ENCODE peak calls at places on chromosomes 11 and 22, in eight cellular contexts. D is IMR-90, L is breast epithelium, R is suprapubic skin, S is adrenal gland, B is endothelial cell of umbilical vein, F is transverse colon, X is upper lobe of left lung. J is an unnamed sample.

GRCh38 chr11:59802639-59803176 is 7.9 kb downstream of the MRPL16 start:
- DNase-seq in D (peak; percentile 58), L (no peak), R (no peak), S (peak; percentile 63), B (peak; percentile 79), F (no peak), X (no peak), J (no peak)

GRCh38 chr11:113894421-113894996 is 10.1 kb upstream of the HTR3B start:
- DNase-seq in D (no peak), L (no peak), R (no peak), S (no peak), B (no peak), F (no peak), X (no peak), J (no peak)

GRCh38 chr22:38762607-38763006 is 6.8 kb upstream of the SUN2 start:
- DNase-seq in D (no peak), L (no peak), R (no peak), S (no peak), B (no peak), F (no peak), X (no peak), J (no peak)

GRCh38 chr22:38973289-38974169 is 8.6 kb upstream of the APOBEC3B start:
- DNase-seq in D (peak; percentile 17), L (no peak), R (no peak), S (peak; percentile 53), B (peak; percentile 46), F (peak; percentile 60), X (no peak), J (peak; percentile 40)

GRCh38 chr11:19769820-19770219 is 57.2 kb downstream of the NAV2 start:
- DNase-seq in D (peak; percentile 66), L (no peak), R (no peak), S (no peak), B (no peak), F (no peak), X (no peak), J (no peak)

GRCh38 chr11:17683378-17684161 is 35.8 kb upstream of the MYOD1 start:
- DNase-seq in D (peak; percentile 66), L (no peak), R (no peak), S (no peak), B (peak; percentile 72), F (no peak), X (no peak), J (no peak)

GRCh38 chr11:72524711-72525110 is 90.4 kb upstream of the CLPB start:
- DNase-seq in D (peak; percentile 27), L (no peak), R (no peak), S (peak; percentile 59), B (no peak), F (no peak), X (no peak), J (no peak)

GRCh38 chr11:36213050-36213840 is 76.0 kb downstream of the COMMD9 start:
- DNase-seq in D (no peak), L (no peak), R (no peak), S (no peak), B (no peak), F (no peak), X (peak; percentile 20), J (no peak)

GRCh38 chr22:50469377-50470305 is 5.2 kb downstream of the SBF1 start:
- DNase-seq in D (peak; percentile 13), L (peak; percentile 67), R (no peak), S (peak; percentile 58), B (no peak), F (peak; percentile 95), X (peak; percentile 89), J (peak; percentile 13)

GRCh38 chr11:65883786-65884715 is 4.2 kb downstream of the FIBP start:
- DNase-seq in D (no peak), L (no peak), R (peak; percentile 62), S (no peak), B (no peak), F (peak; percentile 8), X (peak; percentile 56), J (no peak)

GRCh38 chr22:49600891-49601431 is 226.7 kb downstream of the BRD1 start:
- DNase-seq in D (no peak), L (no peak), R (no peak), S (no peak), B (no peak), F (no peak), X (no peak), J (no peak)

GRCh38 chr11:37952035-37952434 is 1354.0 kb upstream of the RAG2 start:
- DNase-seq in D (no peak), L (no peak), R (no peak), S (no peak), B (no peak), F (no peak), X (no peak), J (no peak)

GRCh38 chr11:359181-359714 is 10.1 kb upstream of the B4GALNT4 start:
- DNase-seq in D (no peak), L (no peak), R (no peak), S (no peak), B (no peak), F (no peak), X (no peak), J (no peak)

GRCh38 chr11:30015725-30016449 is 943 bp downstream of the KCNA4 start:
- DNase-seq in D (no peak), L (no peak), R (no peak), S (no peak), B (no peak), F (no peak), X (peak; percentile 45), J (no peak)

GRCh38 chr11:57360991-57361390 is 20.0 kb downstream of the PRG3 start:
- DNase-seq in D (no peak), L (no peak), R (no peak), S (no peak), B (no peak), F (no peak), X (no peak), J (no peak)

GRCh38 chr11:25860677-25861445 is 471.1 kb upstream of the ANO3 start:
- DNase-seq in D (peak; percentile 15), L (no peak), R (no peak), S (no peak), B (peak; percentile 73), F (no peak), X (no peak), J (no peak)

GRCh38 chr11:70519117-70519516 is 120.8 kb downstream of the CTTN start:
- DNase-seq in D (no peak), L (no peak), R (no peak), S (no peak), B (no peak), F (no peak), X (no peak), J (no peak)

GRCh38 chr11:1825785-1826451 is 8.9 kb upstream of the SYT8 start:
- DNase-seq in D (no peak), L (no peak), R (no peak), S (no peak), B (no peak), F (no peak), X (peak; percentile 75), J (no peak)

GRCh38 chr11:1827095-1827797 is 7.5 kb upstream of the SYT8 start:
- DNase-seq in D (peak; percentile 65), L (peak; percentile 95), R (peak; percentile 65), S (peak; percentile 43), B (peak; percentile 41), F (peak; percentile 71), X (peak; percentile 82), J (peak; percentile 59)

GRCh38 chr11:1825039-1825740 is 9.6 kb upstream of the SYT8 start:
- DNase-seq in D (no peak), L (no peak), R (peak; percentile 60), S (peak; percentile 24), B (no peak), F (peak; percentile 62), X (peak; percentile 90), J (no peak)

GRCh38 chr11:1827931-1828330 is 6.9 kb upstream of the SYT8 start:
- DNase-seq in D (no peak), L (no peak), R (no peak), S (no peak), B (no peak), F (no peak), X (peak; percentile 46), J (no peak)

DNA sequence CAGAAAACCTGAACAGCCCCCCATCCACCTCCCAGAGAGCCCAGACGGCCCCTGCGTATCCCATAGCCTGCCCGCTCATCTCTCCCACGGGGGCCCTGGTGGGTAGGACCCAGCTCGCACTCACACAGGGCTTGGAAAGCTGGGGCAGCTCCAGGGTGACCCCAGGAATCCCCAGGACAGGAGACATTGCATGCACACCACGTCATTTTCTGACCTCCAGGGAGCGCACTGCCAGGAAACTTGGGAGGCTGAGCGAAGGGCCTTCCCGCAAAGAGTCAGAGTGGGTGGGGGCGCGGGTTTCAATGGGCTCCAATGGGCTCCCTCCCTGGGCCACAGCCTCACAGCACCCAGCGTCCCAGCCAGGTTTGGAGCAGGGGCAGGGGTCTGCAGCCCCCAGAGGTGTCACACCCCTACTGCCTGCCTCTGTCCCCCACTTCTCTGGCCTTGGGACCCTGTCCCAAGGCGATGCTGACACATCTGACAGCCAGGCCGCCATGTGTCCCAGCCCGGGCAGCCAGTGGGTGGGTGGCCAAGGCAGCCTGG is 8.2 kb upstream of the SYT8 start:
- DNase-seq in D (peak; percentile 59), L (peak; percentile 68), R (peak; percentile 59), S (peak; percentile 59), B (no peak), F (peak; percentile 56), X (peak; percentile 47), J (peak; percentile 40)
- TF ChIP-seq CTCF in D (peak; percentile 15), L (no peak), R (no peak), S (no peak), B (no peak), F (peak; percentile 25), X (no peak), J (peak; percentile 14)

GRCh38 chr11:3357302-3357701 is 21.6 kb downstream of the ZNF195 start:
- DNase-seq in D (no peak), L (no peak), R (no peak), S (no peak), B (no peak), F (no peak), X (no peak), J (no peak)
- H3K9me3 ChIP-seq in D (peaks cover 80% of the 10 kb centered on the region), L (peaks cover 34% of the 10 kb centered on the region), R (peaks cover 41% of the 10 kb centered on the region), S (no peaks in the 10 kb centered on the region), B (peaks cover 15% of the 10 kb centered on the region), F (peaks cover 59% of the 10 kb centered on the region), X (peaks cover 71% of the 10 kb centered on the region), J (peaks cover 42% of the 10 kb centered on the region)

GRCh38 chr11:75525433-75526191 is at the start of gene GDPD5:
- DNase-seq in D (peak; percentile 64), L (peak; percentile 65), R (peak; percentile 92), S (peak; percentile 83), B (peak; percentile 79), F (peak; percentile 87), X (peak; percentile 96), J (peak; percentile 60)
- TF ChIP-seq POLR2A in D (no peak), L (no peak), R (no peak), S (no peak), B (peak; percentile 14), F (peak; percentile 17), X (no peak), J (peak; percentile 75)

GRCh38 chr11:7281083-7281482 is 29.4 kb downstream of the SYT9 start:
- DNase-seq in D (no peak), L (peak; percentile 24), R (no peak), S (no peak), B (peak; percentile 20), F (no peak), X (no peak), J (no peak)

GRCh38 chr11:7275133-7275532 is 23.4 kb downstream of the SYT9 start:
- DNase-seq in D (no peak), L (no peak), R (no peak), S (no peak), B (no peak), F (no peak), X (no peak), J (no peak)

GRCh38 chr11:7279676-7280075 is 28.0 kb downstream of the SYT9 start:
- DNase-seq in D (no peak), L (no peak), R (no peak), S (no peak), B (no peak), F (no peak), X (no peak), J (no peak)

GRCh38 chr11:7278314-7278917 is 26.7 kb downstream of the SYT9 start:
- DNase-seq in D (peak; percentile 34), L (no peak), R (no peak), S (peak; percentile 34), B (peak; percentile 42), F (no peak), X (no peak), J (no peak)
- TF ChIP-seq CTCF in D (peak; percentile 56), L (no peak), R (peak; percentile 27), S (peak; percentile 67), B (peak; percentile 64), F (peak; percentile 56), X (no peak), J (peak; percentile 26)